ENCODE peak calls at places on chromosomes 11 and 22, in eight cellular contexts. Y is OCI-M1, P is adipocyte, M is KBM-7, H is T-helper 1 cell, X is astrocyte of the spinal cord, S is dermis blood vessel endothelial cell, T is pancreas. C is an unnamed sample.

GRCh38 chr11:118791961-118792578 is 1.1 kb upstream of the DDX6 start:
- DNase-seq in Y (peak; percentile 91), P (no peak), M (no peak), H (peak; percentile 48), X (no peak), S (peak; percentile 39), T (no peak), C (no peak)

GRCh38 chr11:77075425-77075905 is 8.7 kb downstream of the CAPN5 start:
- DNase-seq in Y (no peak), P (no peak), M (no peak), H (no peak), X (no peak), S (no peak), T (no peak), C (no peak)

GRCh38 chr22:35629406-35630234 is 12.5 kb upstream of the MB start:
- DNase-seq in Y (peak; percentile 73), P (peak; percentile 97), M (peak; percentile 67), H (peak; percentile 76), X (peak; percentile 98), S (peak; percentile 74), T (peak; percentile 52), C (no peak)

GRCh38 chr11:70433526-70433925 is 35.2 kb downstream of the CTTN start:
- DNase-seq in Y (no peak), P (no peak), M (no peak), H (no peak), X (no peak), S (no peak), T (no peak), C (no peak)

GRCh38 chr11:44766112-44766971 is 39.6 kb downstream of the TSPAN18 start:
- DNase-seq in Y (peak; percentile 86), P (peak; percentile 63), M (peak; percentile 4), H (no peak), X (peak; percentile 93), S (peak; percentile 91), T (peak; percentile 62), C (no peak)

GRCh38 chr11:15903246-15903645 is 453.1 kb downstream of the SOX6 start:
- DNase-seq in Y (no peak), P (no peak), M (no peak), H (no peak), X (no peak), S (no peak), T (no peak), C (no peak)

GRCh38 chr11:6319879-6320410 is 356 bp downstream of the CAVIN3 start:
- DNase-seq in Y (no peak), P (peak; percentile 98), M (no peak), H (peak; percentile 66), X (peak; percentile 92), S (peak; percentile 87), T (peak; percentile 79), C (no peak)

GRCh38 chr11:8018742-8019631 is 31.9 kb downstream of the EIF3F start:
- DNase-seq in Y (no peak), P (peak; percentile 78), M (peak; percentile 61), H (peak; percentile 52), X (peak; percentile 63), S (peak; percentile 46), T (peak; percentile 64), C (peak; percentile 4)

GRCh38 chr11:133501643-133502535 is 30.4 kb downstream of the OPCML start:
- DNase-seq in Y (no peak), P (no peak), M (no peak), H (no peak), X (no peak), S (no peak), T (no peak), C (no peak)

GRCh38 chr11:85627332-85627997 is at the start of gene DLG2:
- DNase-seq in Y (peak; percentile 86), P (peak; percentile 66), M (peak; percentile 14), H (no peak), X (peak; percentile 35), S (peak; percentile 23), T (peak; percentile 12), C (no peak)

GRCh38 chr22:45511847-45512261 is 9.2 kb downstream of the FBLN1 start:
- DNase-seq in Y (no peak), P (peak; percentile 89), M (no peak), H (no peak), X (peak; percentile 92), S (no peak), T (peak; percentile 24), C (no peak)

GRCh38 chr22:48641906-48642475 is 1185.7 kb downstream of the BRD1 start:
- DNase-seq in Y (no peak), P (no peak), M (no peak), H (no peak), X (no peak), S (no peak), T (no peak), C (no peak)

GRCh38 chr22:28950567-28951411 is 67.4 kb downstream of the ZNRF3 start:
- DNase-seq in Y (no peak), P (no peak), M (no peak), H (no peak), X (no peak), S (no peak), T (no peak), C (no peak)

GRCh38 chr11:1938343-1939005 is 8.7 kb upstream of the MRPL23 start:
- DNase-seq in Y (no peak), P (no peak), M (no peak), H (no peak), X (no peak), S (no peak), T (peak; percentile 3), C (no peak)

GRCh38 chr11:34238533-34238932 is 119.3 kb downstream of the ABTB2 start:
- DNase-seq in Y (no peak), P (no peak), M (no peak), H (no peak), X (no peak), S (no peak), T (no peak), C (no peak)

C was measured in NCI-H1694 treated with DMSO at 0.1 percent for 48 hours.